ENCODE peak calls at places on chromosomes 3 and 15, in nine cellular contexts. E is OCI-LY7, X is IMR-90, O is MM.1S, K is neuronal stem cell, G is hepatocyte, Z is fibroblast of lung, N is mesenchymal stem cell, V is PC-3. U is an unnamed sample.

GRCh38 chr3:195101927-195102608 is 168.9 kb downstream of the XXYLT1 start:
- DNase-seq in E (no peak), X (no peak), O (no peak), K (no peak), G (no peak), Z (no peak), N (no peak), V (no peak), U (no peak)

GRCh38 chr3:14772533-14773138 is 46.1 kb upstream of the FGD5 start:
- DNase-seq in E (no peak), X (no peak), O (no peak), K (no peak), G (no peak), Z (no peak), N (no peak), V (no peak), U (no peak)

GRCh38 chr3:36738701-36739100 is 25.7 kb downstream of the DCLK3 start:
- DNase-seq in E (no peak), X (no peak), O (no peak), K (no peak), G (no peak), Z (peak), N (no peak), V (no peak), U (no peak)

GRCh38 chr3:112627419-112627818 is 13.5 kb downstream of the CCDC80 start:
- DNase-seq in E (no peak), X (no peak), O (no peak), K (no peak), G (no peak), Z (no peak), N (no peak), V (no peak), U (no peak)

GRCh38 chr3:36373084-36373483 is 7.2 kb upstream of the STAC start:
- DNase-seq in E (no peak), X (peak), O (no peak), K (no peak), G (peak), Z (peak), N (peak), V (peak), U (no peak)

GRCh38 chr3:58207954-58208353 is 2.8 kb downstream of the DNASE1L3 start:
- DNase-seq in E (no peak), X (no peak), O (no peak), K (no peak), G (no peak), Z (no peak), N (no peak), V (no peak), U (no peak)

GRCh38 chr15:101556273-101556672 is 66.8 kb upstream of the PCSK6 start:
- DNase-seq in E (no peak), X (no peak), O (no peak), K (no peak), G (no peak), Z (no peak), N (no peak), V (no peak), U (no peak)

GRCh38 chr3:165800970-165801369 is 36.3 kb downstream of the BCHE start:
- DNase-seq in E (no peak), X (no peak), O (peak), K (no peak), G (peak), Z (peak), N (peak), V (no peak), U (no peak)

GRCh38 chr3:16770021-16770420 is 114.7 kb upstream of the PLCL2 start:
- DNase-seq in E (no peak), X (no peak), O (no peak), K (no peak), G (no peak), Z (no peak), N (no peak), V (peak), U (no peak)

GRCh38 chr15:31387483-31388118 is 61.0 kb downstream of the KLF13 start:
- DNase-seq in E (no peak), X (peak), O (no peak), K (no peak), G (no peak), Z (no peak), N (no peak), V (peak), U (no peak)

GRCh38 chr3:177528306-177529070 is 331.2 kb upstream of the TBL1XR1 start:
- DNase-seq in E (no peak), X (peak), O (no peak), K (no peak), G (no peak), Z (no peak), N (no peak), V (peak), U (no peak)

GRCh38 chr15:42456971-42457370 is 34.0 kb downstream of the ZNF106 start:
- DNase-seq in E (peak), X (no peak), O (no peak), K (no peak), G (no peak), Z (peak), N (peak), V (no peak), U (no peak)

GRCh38 chr15:52013151-52013791 is 5.7 kb upstream of the MAPK6 start:
- DNase-seq in E (no peak), X (peak), O (no peak), K (no peak), G (no peak), Z (peak), N (peak), V (peak), U (no peak)

GRCh38 chr3:59143447-59143846 is 93.6 kb upstream of the CFAP20DC start:
- DNase-seq in E (no peak), X (no peak), O (no peak), K (no peak), G (no peak), Z (no peak), N (peak), V (peak), U (no peak)

GRCh38 chr15:29959384-29960137 is 123.2 kb upstream of the GOLGA8J start:
- DNase-seq in E (no peak), X (no peak), O (no peak), K (no peak), G (no peak), Z (no peak), N (no peak), V (no peak), U (no peak)
- H3K4me3 ChIP-seq in E (no peak), X (no peak), O (no peak), K (no peak), G (no peak), Z (no peak), N (no peak), V (no peak), U (no peak)

DNA sequence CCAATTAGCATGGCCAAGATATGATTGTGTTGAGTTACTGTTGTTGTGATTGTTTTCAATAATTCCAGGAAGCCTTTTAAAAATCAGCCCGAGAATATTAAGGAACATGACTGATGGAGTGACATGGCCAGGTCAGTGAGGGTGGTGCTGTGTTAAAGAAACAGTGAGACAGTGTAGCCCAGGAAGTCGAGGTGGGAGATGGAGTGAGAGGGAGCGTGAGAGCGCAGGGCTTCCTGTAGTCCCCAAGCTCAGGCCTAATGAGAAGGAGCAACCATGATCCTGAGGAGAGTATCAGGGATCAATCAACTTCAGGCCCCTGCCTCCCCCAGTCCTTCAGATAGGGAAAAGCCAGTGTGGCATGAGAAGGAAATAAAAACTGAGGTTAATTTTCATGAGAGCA is 76.8 kb downstream of the AQP9 start:
- DNase-seq in E (no peak), X (no peak), O (no peak), K (no peak), G (no peak), Z (no peak), N (no peak), V (no peak), U (no peak)
- H2AFZ ChIP-seq in E (no peak), X (peak), O (no peak), K (no peak), G (no peak), Z (no peak), N (no peak), V (no peak), U (peak)

DNA sequence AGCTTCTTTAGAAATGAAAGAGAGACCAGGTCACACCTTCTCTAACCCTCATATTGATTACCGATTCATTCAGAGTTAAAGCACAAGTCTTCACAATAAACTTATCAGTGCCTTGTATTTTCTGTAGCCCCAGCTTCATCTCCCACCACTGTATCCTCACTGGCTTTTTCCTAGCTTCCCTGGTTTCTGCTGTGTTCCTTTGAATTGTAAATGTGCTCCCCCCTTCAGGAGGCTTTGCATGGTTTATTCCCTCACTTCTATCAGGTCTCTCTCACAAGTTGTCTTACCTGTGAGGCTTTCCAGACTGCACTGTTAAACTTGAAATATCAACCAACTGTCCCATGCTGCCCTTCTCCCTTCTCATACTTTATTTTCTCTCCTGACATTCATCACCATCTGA is 662.0 kb upstream of the GBE1 start:
- DNase-seq in E (no peak), X (no peak), O (no peak), K (no peak), G (no peak), Z (no peak), N (no peak), V (no peak), U (no peak)
- H3K4me3 ChIP-seq in E (no peak), X (no peak), O (no peak), K (no peak), G (no peak), Z (no peak), N (no peak), V (no peak), U (no peak)

GRCh38 chr3:185822957-185823279 is 1.9 kb downstream of the IGF2BP2 start:
- DNase-seq in E (no peak), X (no peak), O (peak), K (no peak), G (no peak), Z (no peak), N (peak), V (peak), U (no peak)
- H2AFZ ChIP-seq in E (no peak), X (peak), O (peak), K (peak), G (peak), Z (no peak), N (no peak), V (no peak), U (no peak)

DNA sequence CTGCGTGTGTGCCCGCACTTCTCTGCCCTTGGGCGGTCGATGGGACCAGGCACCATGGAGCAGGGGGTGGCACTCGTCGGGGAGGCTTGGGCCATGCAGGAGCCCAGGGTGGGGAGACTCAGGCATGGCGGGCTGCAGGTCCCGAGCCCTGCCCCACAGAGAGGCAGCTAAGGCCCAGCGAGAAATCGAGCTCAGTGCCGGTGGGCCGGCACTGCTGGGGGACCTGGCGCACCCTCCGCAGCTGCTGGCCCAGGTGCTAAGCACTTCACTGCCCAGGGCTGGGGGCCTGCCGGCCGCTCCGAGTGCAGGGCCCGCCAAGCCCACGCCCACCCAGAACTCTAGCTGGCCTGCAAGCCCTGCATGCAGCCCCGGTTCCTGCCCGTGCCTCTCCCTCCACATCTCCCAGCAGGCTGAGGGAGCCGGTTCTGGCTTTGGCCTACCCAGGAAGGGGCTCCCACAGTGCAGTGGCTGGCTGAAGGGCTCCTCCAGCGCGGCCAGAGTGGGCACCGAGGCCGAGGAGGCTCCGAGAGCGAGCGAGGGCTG is 553 bp upstream of the RTP4 start:
- DNase-seq in E (no peak), X (no peak), O (no peak), K (no peak), G (no peak), Z (no peak), N (no peak), V (no peak), U (no peak)
- H3K4me3 ChIP-seq in E (no peak), X (no peak), O (peak), K (no peak), G (no peak), Z (peak), N (no peak), V (no peak), U (no peak)

DNA sequence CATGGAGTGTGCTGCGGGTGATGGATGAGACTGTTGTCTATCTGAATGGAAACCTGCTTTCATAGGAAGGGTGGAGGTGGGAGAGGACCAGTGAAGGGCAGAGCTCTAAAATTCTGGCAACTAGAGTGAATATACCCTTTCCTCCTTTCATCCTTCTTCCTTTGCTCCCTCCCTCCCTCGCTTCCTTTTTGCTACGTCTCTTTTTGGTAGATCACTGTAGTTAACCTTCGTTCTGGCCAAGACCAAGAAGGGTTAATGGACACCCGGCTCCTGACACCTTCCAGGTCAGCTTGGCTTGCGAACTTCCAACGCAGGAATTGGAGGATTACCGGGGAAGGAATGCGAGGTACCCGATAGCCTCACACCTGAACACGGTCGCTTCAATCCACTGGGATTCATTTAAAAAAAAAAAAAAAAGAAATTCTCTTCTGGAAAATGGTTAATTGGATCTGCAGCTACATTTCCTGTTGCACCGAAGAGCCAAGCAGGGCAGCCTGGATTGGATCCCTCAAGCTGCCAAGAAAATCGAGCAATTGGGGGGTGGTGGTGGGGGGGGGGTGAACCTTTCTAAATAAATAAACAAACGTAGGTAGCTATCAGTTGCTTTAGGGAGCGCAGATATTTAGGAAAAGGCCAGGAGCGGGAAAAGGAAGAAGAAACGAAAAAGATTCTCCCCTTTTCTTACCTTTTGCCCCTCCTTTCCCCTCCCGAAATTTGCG is 9.6 kb upstream of the NR2F2 start:
- DNase-seq in E (no peak), X (no peak), O (no peak), K (no peak), G (no peak), Z (peak), N (peak), V (no peak), U (peak)
- H2AFZ ChIP-seq in E (no peak), X (no peak), O (peak), K (no peak), G (peak), Z (no peak), N (no peak), V (no peak), U (peak)

U was measured in neural progenitor cell.